ENCODE peak calls at places on chromosomes 6 and 20, in seven cellular contexts. U, I, K, N, V, X and W are unnamed samples.

GRCh38 chr20:37567331-37567665 is 39.6 kb upstream of the BLCAP start:
- DNase-seq in U (no peak), X (no peak), K (peak), V (no peak), I (no peak), N (no peak), W (no peak)

GRCh38 chr6:131831886-131832285 is 24.1 kb downstream of the ENPP1 start:
- DNase-seq in X (no peak), V (no peak), I (no peak), U (no peak), N (no peak), K (no peak), W (no peak)

GRCh38 chr20:40844285-40844684 is 155.2 kb upstream of the MAFB start:
- DNase-seq in X (no peak), V (no peak), U (no peak), I (no peak), N (no peak), K (no peak), W (no peak)

GRCh38 chr6:130337534-130337933 is 28.3 kb upstream of the TMEM200A start:
- DNase-seq in U (no peak), K (no peak), X (no peak), I (no peak), V (no peak), N (peak), W (no peak)

GRCh38 chr6:48736486-48737206 is 625.6 kb upstream of the PTCHD4 start:
- DNase-seq in I (peak), K (no peak), N (peak), U (no peak), X (no peak), V (no peak), W (no peak)

GRCh38 chr20:63363013-63363957 is 2.1 kb upstream of the CHRNA4 start:
- DNase-seq in V (no peak), U (no peak), K (no peak), N (no peak), I (no peak), X (no peak), W (no peak)

GRCh38 chr6:161029195-161029809 is 37.7 kb downstream of the MAP3K4 start:
- DNase-seq in X (no peak), V (no peak), I (no peak), K (no peak), N (peak), U (peak), W (no peak)

GRCh38 chr6:106381871-106382270 is 21.4 kb downstream of the CRYBG1 start:
- DNase-seq in N (no peak), U (no peak), K (no peak), X (no peak), I (no peak), V (no peak), W (no peak)

GRCh38 chr6:113855500-113856010 is 1.6 kb upstream of the MARCKS start:
- DNase-seq in N (no peak), I (no peak), X (no peak), V (no peak), U (peak), K (no peak), W (no peak)

GRCh38 chr6:17984822-17985660 is 2.4 kb downstream of the KIF13A start:
- DNase-seq in V (no peak), X (no peak), I (no peak), U (no peak), K (no peak), N (no peak), W (no peak)

GRCh38 chr20:63945921-63946920 is 10.0 kb downstream of the UCKL1 start:
- DNase-seq in I (no peak), U (no peak), K (no peak), N (no peak), V (no peak), X (no peak), W (no peak)

GRCh38 chr20:20022498-20022897 is 5.3 kb downstream of the NAA20 start:
- DNase-seq in K (no peak), X (no peak), I (no peak), V (no peak), N (no peak), U (peak), W (no peak)

GRCh38 chr6:38973178-38974057 is 75.2 kb upstream of the GLP1R start:
- DNase-seq in I (peak), X (no peak), V (no peak), U (peak), K (peak), N (peak), W (peak)

GRCh38 chr6:158879180-158879579 is 60.0 kb upstream of the EZR start:
- DNase-seq in U (no peak), V (no peak), I (no peak), X (no peak), K (no peak), N (no peak), W (no peak)

GRCh38 chr20:25336561-25337422 is 53.8 kb downstream of the ABHD12 start:
- DNase-seq in X (no peak), I (no peak), U (no peak), V (no peak), K (no peak), N (peak), W (no peak)

GRCh38 chr6:163529605-163530004 is 115.1 kb downstream of the QKI start:
- DNase-seq in I (peak), K (no peak), V (no peak), U (no peak), N (peak), X (no peak), W (no peak)

GRCh38 chr6:31558631-31559500 is 11.5 kb downstream of the NFKBIL1 start:
- DNase-seq in V (no peak), K (no peak), N (no peak), X (peak), I (no peak), U (peak), W (no peak)

GRCh38 chr6:78611886-78612480 is 255.4 kb upstream of the IRAK1BP1 start:
- DNase-seq in U (no peak), I (no peak), V (no peak), K (peak), X (no peak), N (no peak), W (no peak)

GRCh38 chr6:143691155-143691554 is 13.4 kb downstream of the PHACTR2 start:
- DNase-seq in V (no peak), K (no peak), X (no peak), N (no peak), I (no peak), U (no peak), W (no peak)

GRCh38 chr6:20334334-20334733 is 67.3 kb upstream of the E2F3 start:
- DNase-seq in N (no peak), I (no peak), K (no peak), U (no peak), X (no peak), V (no peak), W (no peak)

GRCh38 chr6:20919677-20920385 is 385.6 kb downstream of the CDKAL1 start:
- DNase-seq in N (no peak), K (no peak), I (no peak), U (peak), V (no peak), X (no peak), W (no peak)

GRCh38 chr6:131980791-131981623 is 29.8 kb upstream of the CCN2 start:
- DNase-seq in V (no peak), X (no peak), I (no peak), U (no peak), N (no peak), K (no peak), W (no peak)

GRCh38 chr6:16130932-16131387 is 2.1 kb downstream of the MYLIP start:
- DNase-seq in N (peak), X (no peak), U (peak), K (no peak), I (peak), V (no peak), W (no peak)

GRCh38 chr6:4608361-4609115 is 167.7 kb upstream of the CDYL start:
- DNase-seq in X (no peak), K (no peak), V (no peak), N (no peak), U (no peak), I (no peak), W (no peak)

GRCh38 chr20:63048516-63049190 is 41.9 kb upstream of the BHLHE23 start:
- DNase-seq in V (no peak), X (no peak), K (no peak), U (no peak), I (no peak), N (no peak), W (no peak)

GRCh38 chr6:25010917-25011625 is 75.3 kb upstream of the RIPOR2 start:
- DNase-seq in I (no peak), N (no peak), U (no peak), K (no peak), X (no peak), V (no peak), W (no peak)

GRCh38 chr20:44702776-44703175 is 12.4 kb upstream of the CCN5 start:
- DNase-seq in K (no peak), I (no peak), U (peak), N (peak), X (no peak), V (no peak), W (no peak)

GRCh38 chr20:19460386-19460785 is 247.9 kb downstream of the SLC24A3 start:
- DNase-seq in V (no peak), K (no peak), U (no peak), X (no peak), N (no peak), I (peak), W (no peak)

GRCh38 chr20:2618815-2619214 is 33.6 kb upstream of the NOP56 start:
- DNase-seq in U (no peak), X (no peak), K (no peak), N (no peak), I (no peak), V (no peak), W (no peak)

GRCh38 chr20:34824861-34825529 is 456 bp downstream of the NCOA6 start:
- DNase-seq in X (peak), V (peak), U (peak), N (no peak), I (peak), K (peak), W (no peak)

GRCh38 chr6:54335871-54336270 is 27.6 kb downstream of the TINAG start:
- DNase-seq in U (no peak), K (no peak), I (peak), N (peak), X (no peak), V (no peak), W (no peak)

GRCh38 chr6:52573295-52573694 is 3.6 kb downstream of the TRAM2 start:
- DNase-seq in N (no peak), K (no peak), V (no peak), U (no peak), I (no peak), X (no peak), W (no peak)

GRCh38 chr6:95352064-95352463 is 225.3 kb upstream of the MANEA start:
- DNase-seq in N (no peak), K (no peak), V (no peak), I (no peak), U (no peak), X (no peak), W (no peak)

GRCh38 chr6:161486326-161486725 is 212.5 kb upstream of the AGPAT4 start:
- DNase-seq in V (no peak), K (peak), N (peak), X (no peak), I (peak), U (no peak), W (no peak)